ENCODE peak calls at places on chromosomes 13 and 19, in five cellular contexts. B is neural progenitor cell, O is right atrium auricular region, V is sigmoid colon, R is neuronal stem cell. K is an unnamed sample.

GRCh38 chr13:95457294-95457693 is 95.2 kb upstream of the CLDN10 start:
- DNase-seq in B (no peak), O (no peak), V (no peak), R (no peak), K (no peak)

GRCh38 chr13:47708386-47708785 is 292.7 kb downstream of the SUCLA2 start:
- DNase-seq in B (no peak), O (no peak), V (no peak), R (no peak), K (no peak)

GRCh38 chr13:82791035-82791434 is 1091.2 kb downstream of the SLITRK1 start:
- DNase-seq in B (no peak), O (no peak), V (no peak), R (no peak), K (no peak)

GRCh38 chr19:6412111-6412999 is 12.3 kb downstream of the KHSRP start:
- DNase-seq in B (peak; percentile 68), O (no peak), V (peak; percentile 66), R (no peak), K (no peak)

GRCh38 chr13:33135097-33135496 is 118.9 kb downstream of the KL start:
- DNase-seq in B (no peak), O (no peak), V (no peak), R (no peak), K (no peak)

GRCh38 chr19:11176466-11177193 is 20.7 kb downstream of the KANK2 start:
- DNase-seq in B (no peak), O (no peak), V (no peak), R (no peak), K (no peak)

GRCh38 chr13:26721251-26721939 is 39.2 kb downstream of the GPR12 start:
- DNase-seq in B (no peak), O (peak; percentile 58), V (no peak), R (no peak), K (peak; percentile 68)

GRCh38 chr19:6828306-6828697 is 55.8 kb downstream of the VAV1 start:
- DNase-seq in B (no peak), O (no peak), V (no peak), R (no peak), K (no peak)

GRCh38 chr19:34316741-34317241 is 48.2 kb upstream of the GPI start:
- DNase-seq in B (no peak), O (no peak), V (peak; percentile 28), R (no peak), K (no peak)

GRCh38 chr19:8641908-8642547 is 11.6 kb downstream of the NFILZ start:
- DNase-seq in B (peak; percentile 51), O (no peak), V (no peak), R (no peak), K (no peak)

GRCh38 chr19:18414504-18415176 is 4.6 kb upstream of the SSBP4 start:
- DNase-seq in B (peak; percentile 1), O (no peak), V (no peak), R (no peak), K (peak; percentile 33)

GRCh38 chr19:10742494-10742893 is 24.6 kb downstream of the DNM2 start:
- DNase-seq in B (no peak), O (no peak), V (no peak), R (no peak), K (no peak)

GRCh38 chr19:18629166-18630088 is 7.4 kb upstream of the KLHL26 start:
- DNase-seq in B (peak; percentile 42), O (peak; percentile 89), V (no peak), R (no peak), K (no peak)

GRCh38 chr13:100128373-100128772 is 39.5 kb downstream of the PCCA start:
- DNase-seq in B (no peak), O (no peak), V (no peak), R (no peak), K (no peak)

GRCh38 chr19:9823816-9824215 is 3.9 kb upstream of the UBL5 start:
- DNase-seq in B (no peak), O (no peak), V (no peak), R (no peak), K (no peak)

GRCh38 chr19:35213678-35214632 is 14.6 kb downstream of the FAM187B start:
- DNase-seq in B (no peak), O (peak; percentile 84), V (peak; percentile 82), R (no peak), K (no peak)

GRCh38 chr19:4717191-4717965 is 6.3 kb downstream of the DPP9 start:
- DNase-seq in B (no peak), O (no peak), V (no peak), R (no peak), K (no peak)

GRCh38 chr13:100403675-100404074 is 184.9 kb downstream of the GGACT start:
- DNase-seq in B (peak; percentile 11), O (no peak), V (no peak), R (no peak), K (no peak)

GRCh38 chr13:113777311-113778260 is 18.6 kb downstream of the TMEM255B start:
- DNase-seq in B (peak; percentile 88), O (no peak), V (no peak), R (peak; percentile 60), K (no peak)

GRCh38 chr13:29696606-29697005 is 101.1 kb upstream of the SLC7A1 start:
- DNase-seq in B (no peak), O (no peak), V (no peak), R (no peak), K (no peak)

GRCh38 chr19:51389143-51389542 is 1.2 kb downstream of the C19orf84 start:
- DNase-seq in B (no peak), O (no peak), V (no peak), R (no peak), K (no peak)

GRCh38 chr13:64819081-64819480 is 2411.1 kb downstream of the PCDH9 start:
- DNase-seq in B (no peak), O (no peak), V (no peak), R (no peak), K (no peak)

GRCh38 chr19:11373885-11374448 is 499 bp upstream of the SWSAP1 start:
- DNase-seq in B (no peak), O (no peak), V (no peak), R (no peak), K (no peak)

GRCh38 chr19:7790416-7790815 is 27.4 kb downstream of the CLEC4M start:
- DNase-seq in B (no peak), O (no peak), V (no peak), R (no peak), K (no peak)

GRCh38 chr19:45471866-45472556 is 4.2 kb downstream of the FOSB start:
- DNase-seq in B (no peak), O (no peak), V (no peak), R (no peak), K (no peak)

GRCh38 chr13:20492641-20493040 is 33.0 kb downstream of the CRYL1 start:
- DNase-seq in B (peak; percentile 41), O (no peak), V (no peak), R (no peak), K (no peak)

GRCh38 chr13:75507027-75508001 is 25.3 kb upstream of the TBC1D4 start:
- DNase-seq in B (no peak), O (no peak), V (no peak), R (no peak), K (no peak)

GRCh38 chr13:33204130-33204927 is 81.2 kb downstream of the STARD13 start:
- DNase-seq in B (no peak), O (peak; percentile 76), V (peak; percentile 96), R (no peak), K (peak; percentile 88)

GRCh38 chr13:100789481-100789880 is 114.9 kb upstream of the TMTC4 start:
- DNase-seq in B (no peak), O (no peak), V (no peak), R (no peak), K (no peak)

GRCh38 chr13:110347088-110347487 is 40.0 kb downstream of the COL4A2 start:
- DNase-seq in B (no peak), O (no peak), V (no peak), R (no peak), K (no peak)

GRCh38 chr13:110346661-110347067 is 39.6 kb downstream of the COL4A2 start:
- DNase-seq in B (no peak), O (no peak), V (no peak), R (no peak), K (no peak)

GRCh38 chr13:110345266-110345665 is 38.2 kb downstream of the COL4A2 start:
- DNase-seq in B (no peak), O (peak; percentile 16), V (no peak), R (no peak), K (no peak)

GRCh38 chr13:110344320-110344719 is 37.2 kb downstream of the COL4A2 start:
- DNase-seq in B (no peak), O (peak; percentile 4), V (no peak), R (no peak), K (no peak)

DNA sequence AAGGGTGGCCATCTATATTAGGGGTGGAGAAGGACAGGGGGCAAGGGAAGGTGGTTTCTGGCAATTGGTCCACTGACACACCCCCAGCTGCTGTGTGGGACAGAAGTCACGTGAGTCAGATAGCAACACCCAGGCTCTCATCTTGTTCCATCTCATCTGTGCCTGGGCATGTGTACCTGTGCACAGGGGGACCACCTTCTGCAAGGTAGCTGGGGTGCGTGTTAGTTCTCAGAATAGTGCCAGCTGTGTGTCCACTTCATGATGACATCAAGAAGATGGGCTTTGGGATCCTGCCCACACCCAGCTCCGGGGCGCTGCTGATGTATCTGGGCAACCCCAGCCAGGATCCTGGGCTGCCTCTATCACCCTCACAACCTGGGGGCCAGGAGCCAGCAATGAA is 38.6 kb downstream of the COL4A2 start:
- DNase-seq in B (no peak), O (no peak), V (no peak), R (no peak), K (no peak)
- H3K4me1 ChIP-seq in B (peaks cover 19% of the 10 kb centered on the region), O (peaks cover 82% of the 10 kb centered on the region), V (no peaks in the 10 kb centered on the region), R (peaks cover 22% of the 10 kb centered on the region), K (peaks cover 57% of the 10 kb centered on the region)

GRCh38 chr13:91725646-91726045 is 327.2 kb downstream of the GPC5 start:
- DNase-seq in B (no peak), O (no peak), V (no peak), R (no peak), K (no peak)

GRCh38 chr13:91724591-91724990 is 326.2 kb downstream of the GPC5 start:
- DNase-seq in B (no peak), O (no peak), V (no peak), R (no peak), K (no peak)

GRCh38 chr13:91722267-91722884 is 324.0 kb downstream of the GPC5 start:
- DNase-seq in B (peak; percentile 36), O (no peak), V (no peak), R (no peak), K (no peak)

GRCh38 chr13:91729859-91730258 is 331.4 kb downstream of the GPC5 start:
- DNase-seq in B (no peak), O (no peak), V (no peak), R (no peak), K (no peak)

DNA sequence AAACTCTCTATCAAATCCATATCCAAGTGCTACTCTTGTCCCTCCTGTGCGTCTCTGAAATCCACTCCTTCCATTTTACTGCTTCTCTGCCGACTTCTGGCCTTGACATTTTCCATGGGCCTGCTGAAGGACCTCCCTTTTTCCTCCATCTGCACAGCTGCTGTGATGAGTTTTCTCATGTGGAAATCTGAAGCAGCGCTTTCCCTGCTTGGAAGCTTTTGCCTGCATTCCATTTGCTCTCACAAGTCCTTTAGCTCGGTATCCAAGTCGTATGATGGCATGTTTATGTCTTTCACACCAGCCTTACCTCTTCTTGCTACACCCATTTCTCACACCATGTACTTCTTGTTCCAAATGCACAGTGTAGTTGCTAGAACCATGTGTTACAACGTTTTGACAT is 328.2 kb downstream of the GPC5 start:
- DNase-seq in B (no peak), O (no peak), V (no peak), R (no peak), K (no peak)
- H3K4me3 ChIP-seq in B (no peak overlapping the region), O (no peak overlapping the region), V (no peak overlapping the region), R (no peak overlapping the region), K (no peak overlapping the region)

GRCh38 chr13:44662515-44662914 is 86.4 kb upstream of the TSC22D1 start:
- DNase-seq in B (no peak), O (no peak), V (no peak), R (no peak), K (no peak)
- H3K4me1 ChIP-seq in B (peaks cover 28% of the 10 kb centered on the region), O (no peaks in the 10 kb centered on the region), V (no peaks in the 10 kb centered on the region), R (no peaks in the 10 kb centered on the region), K (peaks cover 2% of the 10 kb centered on the region)

GRCh38 chr19:15284091-15284490 is 48.2 kb downstream of the BRD4 start:
- DNase-seq in B (no peak), O (no peak), V (no peak), R (no peak), K (no peak)
- H3K4me3 ChIP-seq in B (no peak overlapping the region), O (no peak overlapping the region), V (no peak overlapping the region), R (no peak overlapping the region), K (no peak overlapping the region)

K was measured in heart left ventricle.